ENCODE peak calls at places on chromosome 21, in seven cellular contexts. A, Y, B, S, P, D and J are unnamed samples.

GRCh38 chr21:32772281-32773047 is 909 bp upstream of the PAXBP1 start:
- DNase-seq in D (no peak), B (peak), Y (no peak), S (peak), P (peak), A (peak), J (no peak)

GRCh38 chr21:35164971-35165483 is 115.9 kb upstream of the RUNX1 start:
- DNase-seq in S (no peak), A (no peak), Y (no peak), D (no peak), B (no peak), P (no peak), J (no peak)

GRCh38 chr21:37369307-37369854 is 2.8 kb downstream of the DYRK1A start:
- DNase-seq in P (no peak), Y (no peak), B (no peak), D (no peak), A (no peak), S (no peak), J (no peak)

GRCh38 chr21:15725949-15726348 is 3.8 kb upstream of the USP25 start:
- DNase-seq in B (no peak), P (no peak), D (no peak), S (no peak), A (no peak), Y (no peak), J (no peak)

GRCh38 chr21:42389449-42389835 is 6.4 kb downstream of the TMPRSS3 start:
- DNase-seq in S (peak), Y (peak), P (no peak), D (no peak), B (no peak), A (no peak), J (no peak)

GRCh38 chr21:42527489-42528158 is 14.0 kb downstream of the SLC37A1 start:
- DNase-seq in Y (no peak), B (no peak), D (no peak), S (no peak), A (no peak), P (peak), J (no peak)

GRCh38 chr21:30434033-30434631 is 4.1 kb downstream of the KRTAP13-4 start:
- DNase-seq in Y (peak), P (no peak), B (peak), D (no peak), A (peak), S (peak), J (no peak)

GRCh38 chr21:42190492-42190875 is 28.5 kb upstream of the ABCG1 start:
- DNase-seq in Y (no peak), D (no peak), B (no peak), S (no peak), P (no peak), A (no peak), J (no peak)

GRCh38 chr21:41227357-41228005 is 59.5 kb downstream of the BACE2 start:
- DNase-seq in A (no peak), D (no peak), S (no peak), B (no peak), Y (no peak), P (no peak), J (no peak)

GRCh38 chr21:22575165-22575584 is 1577.0 kb downstream of the NCAM2 start:
- DNase-seq in S (no peak), P (no peak), A (no peak), D (no peak), Y (peak), B (peak), J (peak)

GRCh38 chr21:45022348-45022675 is 52.1 kb upstream of the ADARB1 start:
- DNase-seq in S (no peak), D (no peak), A (no peak), P (no peak), B (no peak), Y (no peak), J (no peak)

GRCh38 chr21:41703857-41704501 is 62.9 kb downstream of the RIPK4 start:
- DNase-seq in A (no peak), D (no peak), Y (no peak), S (peak), P (no peak), B (no peak), J (no peak)

GRCh38 chr21:25997788-25998611 is 172.6 kb downstream of the APP start:
- DNase-seq in D (no peak), S (peak), P (no peak), B (peak), A (no peak), Y (peak), J (peak)